ENCODE peak calls at places on chromosomes 1 and 21, in seven cellular contexts. Z is cardiac muscle cell, P is fibroblast of villous mesenchyme, V is breast epithelium, R is choroid plexus epithelial cell, O is cardiac fibroblast, G is fibroblast of mammary gland. T is an unnamed sample.

GRCh38 chr1:2988256-2988655 is 33.0 kb upstream of the ACTRT2 start:
- DNase-seq in Z (no peak), P (no peak), V (peak), R (no peak), O (no peak), G (no peak), T (no peak)

GRCh38 chr1:147539122-147539575 is 2.2 kb upstream of the BCL9 start:
- DNase-seq in Z (peak), P (peak), V (no peak), R (peak), O (peak), G (peak), T (peak)

GRCh38 chr1:230555826-230556225 is 86.5 kb upstream of the COG2 start:
- DNase-seq in Z (no peak), P (no peak), V (no peak), R (no peak), O (no peak), G (no peak), T (no peak)

GRCh38 chr1:221611930-221612777 is 129.7 kb downstream of the DUSP10 start:
- DNase-seq in Z (no peak), P (peak), V (peak), R (peak), O (peak), G (peak), T (peak)

GRCh38 chr1:46084553-46085448 is 47.6 kb downstream of the PIK3R3 start:
- DNase-seq in Z (no peak), P (no peak), V (no peak), R (peak), O (no peak), G (peak), T (peak)

GRCh38 chr1:43008425-43009108 is 49.9 kb upstream of the SLC2A1 start:
- DNase-seq in Z (peak), P (peak), V (no peak), R (no peak), O (no peak), G (no peak), T (no peak)

GRCh38 chr1:94327001-94327685 is 89.8 kb upstream of the ARHGAP29 start:
- DNase-seq in Z (peak), P (peak), V (no peak), R (peak), O (peak), G (peak), T (peak)

GRCh38 chr1:178371999-178372398 is 124.8 kb downstream of the CLEC20A start:
- DNase-seq in Z (peak), P (no peak), V (no peak), R (peak), O (no peak), G (no peak), T (no peak)

GRCh38 chr21:17598437-17598836 is 14.3 kb downstream of the BTG3 start:
- DNase-seq in Z (no peak), P (no peak), V (no peak), R (no peak), O (no peak), G (no peak), T (no peak)

GRCh38 chr1:40664791-40665190 is 691 bp downstream of the RIMS3 start:
- DNase-seq in Z (no peak), P (no peak), V (no peak), R (no peak), O (no peak), G (no peak), T (no peak)
- H3K4me3 ChIP-seq in Z (peak), P (no peak), V (peak), R (no peak), O (no peak), G (no peak), T (no peak)

DNA sequence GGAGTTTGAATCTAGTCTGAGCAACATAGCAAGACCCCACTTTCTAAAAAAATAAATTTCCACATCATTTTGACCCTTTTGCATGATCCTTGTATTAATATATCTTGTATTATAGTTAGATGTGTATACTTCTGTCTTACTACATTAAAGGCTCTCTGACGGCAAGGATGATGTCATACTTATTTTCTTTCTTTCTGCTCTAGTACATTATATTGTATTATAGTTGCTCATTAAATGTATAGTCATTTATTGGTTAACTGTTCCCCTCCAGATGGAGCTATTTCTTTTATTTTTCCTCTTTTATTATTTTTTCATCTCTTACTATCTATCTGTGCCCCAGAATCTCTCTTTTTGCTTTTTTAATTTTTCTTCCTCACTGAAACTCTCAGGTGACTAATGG is 15.0 kb upstream of the OLFML2B start:
- DNase-seq in Z (no peak), P (no peak), V (no peak), R (no peak), O (no peak), G (no peak), T (no peak)
- TF ChIP-seq CTCF in Z (no peak), P (no peak), V (no peak), R (no peak), O (no peak), G (no peak), T (no peak)

DNA sequence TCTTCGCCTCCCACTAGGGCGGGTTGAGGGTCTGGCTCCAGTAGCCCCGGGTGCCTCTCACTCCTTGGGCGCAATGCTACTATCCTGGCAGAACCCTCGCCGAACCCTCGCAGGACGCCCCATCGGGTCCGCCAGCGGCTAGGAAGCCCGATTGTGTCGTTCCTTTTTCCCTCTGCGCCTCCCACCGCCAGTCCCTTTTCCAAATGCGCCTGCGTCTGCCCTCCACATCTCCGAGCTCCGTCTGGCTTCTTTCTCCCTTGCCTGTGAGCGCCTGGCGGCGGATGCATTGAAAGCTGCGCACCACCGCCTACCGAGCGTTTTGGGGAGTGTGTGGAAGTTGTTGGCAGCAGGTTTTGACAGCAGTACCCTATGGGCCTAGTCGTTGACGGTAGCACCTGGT is 1.0 kb upstream of the DIRAS3 start:
- DNase-seq in Z (peak), P (peak), V (no peak), R (peak), O (peak), G (peak), T (peak)
- H3K4me3 ChIP-seq in Z (peak), P (peak), V (peak), R (peak), O (peak), G (peak), T (peak)

GRCh38 chr1:79517425-79518219 is 511.1 kb upstream of the ADGRL4 start:
- DNase-seq in Z (no peak), P (no peak), V (no peak), R (no peak), O (no peak), G (no peak), T (no peak)
- TF ChIP-seq CTCF in Z (no peak), P (no peak), V (no peak), R (no peak), O (no peak), G (no peak), T (no peak)

GRCh38 chr1:88979054-88979748 is 13.2 kb downstream of the KYAT3 start:
- DNase-seq in Z (no peak), P (peak), V (no peak), R (peak), O (no peak), G (peak), T (no peak)

GRCh38 chr1:88976235-88976634 is 16.2 kb downstream of the KYAT3 start:
- DNase-seq in Z (no peak), P (no peak), V (no peak), R (no peak), O (no peak), G (no peak), T (no peak)

DNA sequence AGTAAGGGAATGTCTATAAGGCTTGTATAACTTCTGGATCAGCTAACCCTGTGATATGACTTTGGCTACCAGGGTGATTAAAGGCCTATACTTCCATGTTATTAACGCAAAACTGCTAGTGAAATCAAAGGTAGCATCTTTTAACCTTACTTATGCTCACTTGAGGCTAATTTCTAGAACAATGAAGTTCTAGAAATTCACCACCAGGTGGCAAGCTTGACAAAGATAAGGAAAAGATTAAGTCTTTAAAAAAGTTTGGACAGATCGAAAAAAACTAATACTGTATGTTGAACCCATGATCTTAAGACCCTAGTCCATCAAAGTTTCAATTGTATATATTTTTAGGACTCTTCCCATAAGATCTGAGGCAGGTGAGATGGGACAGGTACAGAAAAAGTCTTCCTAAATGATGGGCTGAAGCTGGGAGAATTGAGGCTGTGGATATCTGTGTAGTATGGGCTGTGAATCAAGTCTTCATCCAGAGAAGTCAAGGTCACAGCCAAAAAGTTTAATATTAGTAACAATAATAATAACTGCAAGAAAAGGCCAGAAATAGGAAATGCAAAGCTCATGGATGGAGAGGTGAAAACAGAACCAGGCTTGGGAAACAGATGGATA is 18.8 kb downstream of the KYAT3 start:
- DNase-seq in Z (no peak), P (peak), V (no peak), R (peak), O (peak), G (peak), T (peak)
- H3K4me3 ChIP-seq in Z (no peak), P (no peak), V (no peak), R (no peak), O (no peak), G (no peak), T (no peak)

DNA sequence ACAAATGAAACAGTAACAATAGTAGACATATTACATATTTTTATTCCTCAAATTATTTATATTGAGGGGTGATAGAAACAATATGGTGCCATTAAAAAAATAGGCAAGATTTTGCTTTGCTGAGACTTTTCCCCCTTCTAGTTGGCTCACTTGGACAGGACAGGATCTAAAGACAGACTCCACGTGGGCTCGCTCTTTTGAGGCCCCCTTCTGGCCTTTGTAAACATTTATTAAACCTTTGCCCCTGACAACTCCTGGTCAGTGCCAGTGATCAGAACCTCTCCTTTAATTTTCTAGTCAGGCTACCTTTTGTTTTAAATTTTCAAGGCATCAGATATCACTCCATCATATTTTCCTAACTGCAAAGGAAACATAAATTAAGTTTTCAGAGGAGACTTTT is 49.7 kb upstream of the IFI44L start:
- DNase-seq in Z (no peak), P (no peak), V (no peak), R (no peak), O (no peak), G (peak), T (no peak)
- TF ChIP-seq CTCF in Z (no peak), P (no peak), V (no peak), R (peak), O (no peak), G (peak), T (peak)

GRCh38 chr1:22453181-22453580 is 1.5 kb downstream of the ZBTB40 start:
- DNase-seq in Z (no peak), P (no peak), V (no peak), R (no peak), O (no peak), G (no peak), T (no peak)
- H3K4me3 ChIP-seq in Z (no peak), P (no peak), V (no peak), R (no peak), O (peak), G (peak), T (peak)

GRCh38 chr1:207279683-207280082 is 41.8 kb upstream of the CD55 start:
- DNase-seq in Z (no peak), P (no peak), V (no peak), R (no peak), O (no peak), G (no peak), T (no peak)
- TF ChIP-seq CTCF in Z (no peak), P (no peak), V (no peak), R (no peak), O (no peak), G (no peak), T (no peak)

GRCh38 chr1:20590313-20590777 is 1.4 kb downstream of the CDA start:
- DNase-seq in Z (no peak), P (peak), V (no peak), R (peak), O (no peak), G (peak), T (no peak)
- H3K4me3 ChIP-seq in Z (no peak), P (no peak), V (no peak), R (no peak), O (no peak), G (peak), T (no peak)